ENCODE peak calls at places on chromosomes 11 and 22, in nine cellular contexts. One of them, this sample, is unnamed.

GRCh38 chr11:72348250-72348649 is 86.1 kb downstream of the CLPB start:
- DNase-seq in IMR-90: no peak
- DNase-seq in right lobe of liver: no peak
- DNase-seq in ovary: no peak
- DNase-seq in upper lobe of right lung: no peak
- DNase-seq in CD4-positive, CD25-positive, alpha-beta regulatory T cell: no peak
- DNase-seq in neuronal stem cell: no peak
- DNase-seq in endothelial cell of umbilical vein: no peak
- DNase-seq in spleen: no peak
- DNase-seq in this sample: no peak

GRCh38 chr11:6523253-6523652 is 26.2 kb downstream of the DNHD1 start:
- DNase-seq in IMR-90: peak; percentile 81
- DNase-seq in right lobe of liver: no peak
- DNase-seq in ovary: no peak
- DNase-seq in upper lobe of right lung: no peak
- DNase-seq in CD4-positive, CD25-positive, alpha-beta regulatory T cell: no peak
- DNase-seq in neuronal stem cell: no peak
- DNase-seq in endothelial cell of umbilical vein: peak; percentile 53
- DNase-seq in spleen: no peak
- DNase-seq in this sample: no peak

GRCh38 chr22:44403166-44403565 is 90.4 kb upstream of the SHISAL1 start:
- DNase-seq in IMR-90: no peak
- DNase-seq in right lobe of liver: peak; percentile 11
- DNase-seq in ovary: no peak
- DNase-seq in upper lobe of right lung: peak; percentile 54
- DNase-seq in CD4-positive, CD25-positive, alpha-beta regulatory T cell: no peak
- DNase-seq in neuronal stem cell: no peak
- DNase-seq in endothelial cell of umbilical vein: no peak
- DNase-seq in spleen: no peak
- DNase-seq in this sample: no peak

GRCh38 chr11:75574698-75575265 is 12.7 kb downstream of the SERPINH1 start:
- DNase-seq in IMR-90: no peak
- DNase-seq in right lobe of liver: no peak
- DNase-seq in ovary: no peak
- DNase-seq in upper lobe of right lung: no peak
- DNase-seq in CD4-positive, CD25-positive, alpha-beta regulatory T cell: no peak
- DNase-seq in neuronal stem cell: no peak
- DNase-seq in endothelial cell of umbilical vein: no peak
- DNase-seq in spleen: no peak
- DNase-seq in this sample: no peak

GRCh38 chr22:20857838-20858614 is 585 bp downstream of the PI4KA start:
- DNase-seq in IMR-90: peak; percentile 85
- DNase-seq in right lobe of liver: peak; percentile 83
- DNase-seq in ovary: peak; percentile 88
- DNase-seq in upper lobe of right lung: peak; percentile 95
- DNase-seq in CD4-positive, CD25-positive, alpha-beta regulatory T cell: peak; percentile 78
- DNase-seq in neuronal stem cell: peak; percentile 92
- DNase-seq in endothelial cell of umbilical vein: peak; percentile 88
- DNase-seq in spleen: peak; percentile 96
- DNase-seq in this sample: peak; percentile 81

GRCh38 chr11:46711288-46711687 is 7.7 kb upstream of the F2 start:
- DNase-seq in IMR-90: peak; percentile 48
- DNase-seq in right lobe of liver: no peak
- DNase-seq in ovary: no peak
- DNase-seq in upper lobe of right lung: no peak
- DNase-seq in CD4-positive, CD25-positive, alpha-beta regulatory T cell: no peak
- DNase-seq in neuronal stem cell: no peak
- DNase-seq in endothelial cell of umbilical vein: no peak
- DNase-seq in spleen: no peak
- DNase-seq in this sample: no peak

GRCh38 chr11:8006349-8006977 is 19.3 kb downstream of the EIF3F start:
- DNase-seq in IMR-90: peak; percentile 71
- DNase-seq in right lobe of liver: peak; percentile 67
- DNase-seq in ovary: peak; percentile 40
- DNase-seq in upper lobe of right lung: no peak
- DNase-seq in CD4-positive, CD25-positive, alpha-beta regulatory T cell: peak; percentile 30
- DNase-seq in neuronal stem cell: peak; percentile 66
- DNase-seq in endothelial cell of umbilical vein: peak; percentile 61
- DNase-seq in spleen: no peak
- DNase-seq in this sample: no peak

GRCh38 chr11:67563354-67564114 is 20.1 kb upstream of the GSTP1 start:
- DNase-seq in IMR-90: peak; percentile 96
- DNase-seq in right lobe of liver: peak; percentile 76
- DNase-seq in ovary: peak; percentile 70
- DNase-seq in upper lobe of right lung: no peak
- DNase-seq in CD4-positive, CD25-positive, alpha-beta regulatory T cell: no peak
- DNase-seq in neuronal stem cell: no peak
- DNase-seq in endothelial cell of umbilical vein: peak; percentile 94
- DNase-seq in spleen: no peak
- DNase-seq in this sample: no peak

GRCh38 chr22:38957808-38958207 is 399 bp downstream of the APOBEC3A start:
- DNase-seq in IMR-90: no peak
- DNase-seq in right lobe of liver: no peak
- DNase-seq in ovary: no peak
- DNase-seq in upper lobe of right lung: no peak
- DNase-seq in CD4-positive, CD25-positive, alpha-beta regulatory T cell: no peak
- DNase-seq in neuronal stem cell: no peak
- DNase-seq in endothelial cell of umbilical vein: no peak
- DNase-seq in spleen: no peak
- DNase-seq in this sample: no peak

GRCh38 chr22:38958359-38958943 is 1.0 kb downstream of the APOBEC3A start:
- DNase-seq in IMR-90: no peak
- DNase-seq in right lobe of liver: no peak
- DNase-seq in ovary: no peak
- DNase-seq in upper lobe of right lung: no peak
- DNase-seq in CD4-positive, CD25-positive, alpha-beta regulatory T cell: no peak
- DNase-seq in neuronal stem cell: no peak
- DNase-seq in endothelial cell of umbilical vein: no peak
- DNase-seq in spleen: no peak
- DNase-seq in this sample: no peak

GRCh38 chr22:38957046-38957770 is at the start of gene APOBEC3A:
- DNase-seq in IMR-90: no peak
- DNase-seq in right lobe of liver: no peak
- DNase-seq in ovary: no peak
- DNase-seq in upper lobe of right lung: no peak
- DNase-seq in CD4-positive, CD25-positive, alpha-beta regulatory T cell: no peak
- DNase-seq in neuronal stem cell: no peak
- DNase-seq in endothelial cell of umbilical vein: no peak
- DNase-seq in spleen: peak; percentile 86
- DNase-seq in this sample: no peak

GRCh38 chr22:38956551-38956950 is 858 bp upstream of the APOBEC3A start:
- DNase-seq in IMR-90: no peak
- DNase-seq in right lobe of liver: no peak
- DNase-seq in ovary: no peak
- DNase-seq in upper lobe of right lung: no peak
- DNase-seq in CD4-positive, CD25-positive, alpha-beta regulatory T cell: no peak
- DNase-seq in neuronal stem cell: no peak
- DNase-seq in endothelial cell of umbilical vein: no peak
- DNase-seq in spleen: peak; percentile 72
- DNase-seq in this sample: no peak

DNA sequence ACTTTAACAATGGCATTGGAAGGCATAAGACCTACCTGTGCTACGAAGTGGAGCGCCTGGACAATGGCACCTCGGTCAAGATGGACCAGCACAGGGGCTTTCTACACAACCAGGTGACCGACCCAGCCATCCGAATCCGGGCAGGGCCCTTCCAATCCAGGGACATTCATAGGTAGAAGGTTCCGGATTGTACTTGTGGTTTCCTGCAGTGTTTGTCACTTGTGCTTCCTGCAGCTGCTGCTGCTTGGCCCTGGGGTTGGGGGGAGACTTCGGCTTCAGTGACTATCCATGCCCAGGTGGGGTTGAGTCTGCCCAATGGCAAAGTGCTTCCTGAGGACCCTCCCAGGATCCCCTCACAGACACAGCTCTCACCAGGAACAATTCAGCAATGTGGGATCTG is 2.2 kb downstream of the APOBEC3A start:
- DNase-seq in IMR-90: no peak
- DNase-seq in right lobe of liver: no peak
- DNase-seq in ovary: no peak
- DNase-seq in upper lobe of right lung: no peak
- DNase-seq in CD4-positive, CD25-positive, alpha-beta regulatory T cell: no peak
- DNase-seq in neuronal stem cell: no peak
- DNase-seq in endothelial cell of umbilical vein: no peak
- DNase-seq in spleen: peak; percentile 47
- DNase-seq in this sample: no peak
- H3K4me1 ChIP-seq in IMR-90: no peaks in the 10 kb centered on the region
- H3K4me1 ChIP-seq in right lobe of liver: no peaks in the 10 kb centered on the region
- H3K4me1 ChIP-seq in ovary: no peaks in the 10 kb centered on the region
- H3K4me1 ChIP-seq in upper lobe of right lung: no peaks in the 10 kb centered on the region
- H3K4me1 ChIP-seq in CD4-positive, CD25-positive, alpha-beta regulatory T cell: no peaks in the 10 kb centered on the region
- H3K4me1 ChIP-seq in neuronal stem cell: no peaks in the 10 kb centered on the region
- H3K4me1 ChIP-seq in endothelial cell of umbilical vein: no peaks in the 10 kb centered on the region
- H3K4me1 ChIP-seq in spleen: peaks cover 40% of the 10 kb centered on the region
- H3K4me1 ChIP-seq in this sample: no peaks in the 10 kb centered on the region

GRCh38 chr22:42648368-42649260 is 578 bp downstream of the CYB5R3 start:
- DNase-seq in IMR-90: no peak
- DNase-seq in right lobe of liver: peak; percentile 93
- DNase-seq in ovary: no peak
- DNase-seq in upper lobe of right lung: peak; percentile 87
- DNase-seq in CD4-positive, CD25-positive, alpha-beta regulatory T cell: no peak
- DNase-seq in neuronal stem cell: no peak
- DNase-seq in endothelial cell of umbilical vein: peak; percentile 51
- DNase-seq in spleen: peak; percentile 84
- DNase-seq in this sample: no peak

GRCh38 chr22:42645341-42645937 is 3.8 kb downstream of the CYB5R3 start:
- DNase-seq in IMR-90: no peak
- DNase-seq in right lobe of liver: no peak
- DNase-seq in ovary: no peak
- DNase-seq in upper lobe of right lung: peak; percentile 74
- DNase-seq in CD4-positive, CD25-positive, alpha-beta regulatory T cell: no peak
- DNase-seq in neuronal stem cell: no peak
- DNase-seq in endothelial cell of umbilical vein: peak; percentile 24
- DNase-seq in spleen: no peak
- DNase-seq in this sample: no peak

GRCh38 chr22:42645938-42646568 is 3.1 kb downstream of the CYB5R3 start:
- DNase-seq in IMR-90: no peak
- DNase-seq in right lobe of liver: peak; percentile 77
- DNase-seq in ovary: no peak
- DNase-seq in upper lobe of right lung: no peak
- DNase-seq in CD4-positive, CD25-positive, alpha-beta regulatory T cell: no peak
- DNase-seq in neuronal stem cell: no peak
- DNase-seq in endothelial cell of umbilical vein: no peak
- DNase-seq in spleen: no peak
- DNase-seq in this sample: no peak

GRCh38 chr22:42648017-42648367 is 1.2 kb downstream of the CYB5R3 start:
- DNase-seq in IMR-90: no peak
- DNase-seq in right lobe of liver: no peak
- DNase-seq in ovary: no peak
- DNase-seq in upper lobe of right lung: no peak
- DNase-seq in CD4-positive, CD25-positive, alpha-beta regulatory T cell: no peak
- DNase-seq in neuronal stem cell: no peak
- DNase-seq in endothelial cell of umbilical vein: no peak
- DNase-seq in spleen: no peak
- DNase-seq in this sample: no peak

DNA sequence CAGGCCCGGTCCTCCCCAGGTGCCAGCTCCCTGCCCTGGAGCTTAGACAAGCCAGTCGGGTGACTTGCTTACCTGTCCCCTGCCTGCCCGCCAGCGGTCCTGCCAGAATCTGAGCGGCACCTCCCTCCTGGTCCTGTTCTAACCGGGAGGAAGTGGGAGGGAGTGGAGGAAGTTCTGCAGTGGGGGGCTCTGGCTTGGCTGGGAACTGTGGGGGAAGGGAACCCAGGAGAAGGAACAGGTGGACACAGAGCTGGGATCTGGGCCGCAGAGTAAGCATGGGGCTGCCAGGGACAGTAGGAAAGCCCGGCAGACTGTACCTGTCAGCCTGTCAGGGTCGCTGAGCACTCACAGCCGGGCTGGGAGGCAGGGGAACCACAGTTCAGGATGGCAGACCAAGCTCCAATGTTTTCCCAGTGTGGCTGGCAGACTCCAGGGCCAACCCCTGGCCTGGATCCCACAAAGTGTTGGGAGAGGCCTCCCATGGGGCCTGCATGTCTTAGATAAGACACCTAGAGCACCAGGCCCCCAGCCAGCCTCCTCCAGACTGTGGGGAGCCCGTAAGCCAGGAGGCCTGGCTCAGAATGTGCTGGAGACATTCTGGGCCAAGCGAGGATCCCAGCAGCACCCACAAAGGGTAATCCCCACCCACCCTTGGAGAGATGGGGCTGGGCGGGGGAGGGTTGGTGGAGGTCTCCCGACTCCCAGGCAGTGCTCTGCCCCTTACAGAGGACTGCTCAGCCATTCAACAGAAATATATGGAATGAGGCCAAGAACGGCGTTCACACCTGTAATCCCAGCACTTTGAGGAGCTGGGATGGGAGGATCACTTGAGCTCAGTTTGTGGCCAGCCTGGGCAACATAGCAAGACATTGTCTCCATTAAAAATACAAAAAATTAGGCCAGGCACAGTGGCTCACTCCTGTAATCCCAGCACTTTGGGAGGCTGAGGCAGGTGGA is 2.3 kb downstream of the CYB5R3 start:
- DNase-seq in IMR-90: no peak
- DNase-seq in right lobe of liver: peak; percentile 89
- DNase-seq in ovary: peak; percentile 65
- DNase-seq in upper lobe of right lung: peak; percentile 78
- DNase-seq in CD4-positive, CD25-positive, alpha-beta regulatory T cell: no peak
- DNase-seq in neuronal stem cell: no peak
- DNase-seq in endothelial cell of umbilical vein: peak; percentile 42
- DNase-seq in spleen: no peak
- DNase-seq in this sample: no peak
- H3K4me3 ChIP-seq in IMR-90: no peak overlapping the region
- H3K4me3 ChIP-seq in right lobe of liver: peak overlapping the region; percentile 39
- H3K4me3 ChIP-seq in ovary: peak overlapping the region; percentile 26
- H3K4me3 ChIP-seq in upper lobe of right lung: peak overlapping the region; percentile 42
- H3K4me3 ChIP-seq in CD4-positive, CD25-positive, alpha-beta regulatory T cell: no peak overlapping the region
- H3K4me3 ChIP-seq in neuronal stem cell: no peak overlapping the region
- H3K4me3 ChIP-seq in endothelial cell of umbilical vein: no peak overlapping the region
- H3K4me3 ChIP-seq in spleen: peak overlapping the region; percentile 39
- H3K4me3 ChIP-seq in this sample: no peak overlapping the region

GRCh38 chr22:22165936-22166710 is 78.5 kb upstream of the VPREB1 start:
- DNase-seq in IMR-90: no peak
- DNase-seq in right lobe of liver: no peak
- DNase-seq in ovary: no peak
- DNase-seq in upper lobe of right lung: no peak
- DNase-seq in CD4-positive, CD25-positive, alpha-beta regulatory T cell: no peak
- DNase-seq in neuronal stem cell: no peak
- DNase-seq in endothelial cell of umbilical vein: no peak
- DNase-seq in spleen: no peak
- DNase-seq in this sample: no peak

GRCh38 chr22:22168190-22168940 is 76.2 kb upstream of the VPREB1 start:
- DNase-seq in IMR-90: peak; percentile 61
- DNase-seq in right lobe of liver: no peak
- DNase-seq in ovary: no peak
- DNase-seq in upper lobe of right lung: no peak
- DNase-seq in CD4-positive, CD25-positive, alpha-beta regulatory T cell: no peak
- DNase-seq in neuronal stem cell: no peak
- DNase-seq in endothelial cell of umbilical vein: no peak
- DNase-seq in spleen: no peak
- DNase-seq in this sample: no peak

GRCh38 chr22:22166941-22167713 is 77.5 kb upstream of the VPREB1 start:
- DNase-seq in IMR-90: no peak
- DNase-seq in right lobe of liver: no peak
- DNase-seq in ovary: no peak
- DNase-seq in upper lobe of right lung: no peak
- DNase-seq in CD4-positive, CD25-positive, alpha-beta regulatory T cell: no peak
- DNase-seq in neuronal stem cell: no peak
- DNase-seq in endothelial cell of umbilical vein: no peak
- DNase-seq in spleen: no peak
- DNase-seq in this sample: no peak

GRCh38 chr22:22168941-22169867 is 75.4 kb upstream of the VPREB1 start:
- DNase-seq in IMR-90: no peak
- DNase-seq in right lobe of liver: no peak
- DNase-seq in ovary: no peak
- DNase-seq in upper lobe of right lung: no peak
- DNase-seq in CD4-positive, CD25-positive, alpha-beta regulatory T cell: no peak
- DNase-seq in neuronal stem cell: no peak
- DNase-seq in endothelial cell of umbilical vein: no peak
- DNase-seq in spleen: no peak
- DNase-seq in this sample: no peak

GRCh38 chr22:22167791-22168189 is 76.8 kb upstream of the VPREB1 start:
- DNase-seq in IMR-90: no peak
- DNase-seq in right lobe of liver: no peak
- DNase-seq in ovary: no peak
- DNase-seq in upper lobe of right lung: no peak
- DNase-seq in CD4-positive, CD25-positive, alpha-beta regulatory T cell: no peak
- DNase-seq in neuronal stem cell: no peak
- DNase-seq in endothelial cell of umbilical vein: no peak
- DNase-seq in spleen: peak; percentile 83
- DNase-seq in this sample: no peak
- H3K27me3 ChIP-seq in IMR-90: peaks cover 45% of the 10 kb centered on the region
- H3K27me3 ChIP-seq in right lobe of liver: no peaks in the 10 kb centered on the region
- H3K27me3 ChIP-seq in ovary: no peaks in the 10 kb centered on the region
- H3K27me3 ChIP-seq in upper lobe of right lung: peaks cover 7% of the 10 kb centered on the region
- H3K27me3 ChIP-seq in CD4-positive, CD25-positive, alpha-beta regulatory T cell: peaks cover 4% of the 10 kb centered on the region
- H3K27me3 ChIP-seq in neuronal stem cell: no peaks in the 10 kb centered on the region
- H3K27me3 ChIP-seq in endothelial cell of umbilical vein: peaks cover 12% of the 10 kb centered on the region
- H3K27me3 ChIP-seq in spleen: no peaks in the 10 kb centered on the region
- H3K27me3 ChIP-seq in this sample: no peaks in the 10 kb centered on the region

DNA sequence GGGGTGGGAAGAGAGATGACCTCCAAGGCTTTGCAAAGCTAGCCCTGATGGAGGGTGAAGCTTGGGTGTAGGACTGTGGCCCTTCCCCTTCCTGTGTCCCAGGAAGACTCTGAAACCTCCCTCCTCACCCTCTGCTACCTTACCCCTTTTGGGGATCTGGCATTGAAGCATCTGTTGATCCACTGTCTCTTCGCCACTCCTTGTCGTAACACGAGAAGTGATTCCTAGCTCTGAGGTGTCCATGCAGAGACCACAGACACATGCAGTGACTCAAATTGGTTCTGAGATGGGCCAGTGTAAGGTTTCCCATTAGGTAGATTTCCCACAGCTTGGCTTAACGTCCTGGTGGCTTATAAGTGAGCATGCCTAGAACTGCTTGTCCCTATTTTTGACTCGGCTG is 101.4 kb downstream of the ZBTB16 start:
- DNase-seq in IMR-90: no peak
- DNase-seq in right lobe of liver: no peak
- DNase-seq in ovary: no peak
- DNase-seq in upper lobe of right lung: no peak
- DNase-seq in CD4-positive, CD25-positive, alpha-beta regulatory T cell: no peak
- DNase-seq in neuronal stem cell: no peak
- DNase-seq in endothelial cell of umbilical vein: no peak
- DNase-seq in spleen: no peak
- DNase-seq in this sample: no peak
- H3K4me1 ChIP-seq in IMR-90: peaks cover 16% of the 10 kb centered on the region
- H3K4me1 ChIP-seq in right lobe of liver: no peaks in the 10 kb centered on the region
- H3K4me1 ChIP-seq in ovary: peaks cover 60% of the 10 kb centered on the region
- H3K4me1 ChIP-seq in upper lobe of right lung: peaks cover 93% of the 10 kb centered on the region
- H3K4me1 ChIP-seq in CD4-positive, CD25-positive, alpha-beta regulatory T cell: peaks cover 62% of the 10 kb centered on the region
- H3K4me1 ChIP-seq in neuronal stem cell: peaks cover 29% of the 10 kb centered on the region
- H3K4me1 ChIP-seq in endothelial cell of umbilical vein: peaks cover 60% of the 10 kb centered on the region
- H3K4me1 ChIP-seq in spleen: peaks cover 100% of the 10 kb centered on the region
- H3K4me1 ChIP-seq in this sample: peaks cover 66% of the 10 kb centered on the region

This sample was measured in RWPE2.